ENCODE peak calls at places on chromosomes 7 and 10, in six cellular contexts. D, Y, M, V, S and F are unnamed samples.

GRCh38 chr7:17185690-17186070 is 112.8 kb upstream of the AHR start:
- DNase-seq in S (no peak), M (peak), D (peak), V (peak), Y (no peak), F (peak)

GRCh38 chr10:66773418-66773817 is 152.4 kb upstream of the LRRTM3 start:
- DNase-seq in Y (no peak), D (no peak), V (no peak), M (no peak), S (no peak), F (no peak)

GRCh38 chr7:157389951-157390730 is 53.3 kb downstream of the DNAJB6 start:
- DNase-seq in Y (peak), S (no peak), V (no peak), M (no peak), D (peak), F (no peak)

GRCh38 chr7:103690576-103690975 is 244.6 kb upstream of the SLC26A5 start:
- DNase-seq in D (no peak), M (no peak), Y (no peak), V (no peak), S (no peak), F (no peak)

GRCh38 chr7:96250776-96251361 is 71.0 kb downstream of the SLC25A13 start:
- DNase-seq in D (no peak), S (no peak), Y (no peak), M (no peak), V (no peak), F (no peak)

GRCh38 chr7:116953372-116953726 is at the start of gene ST7:
- DNase-seq in D (peak), Y (peak), M (peak), V (peak), S (peak), F (no peak)

GRCh38 chr10:112805701-112806100 is 144.3 kb upstream of the TCF7L2 start:
- DNase-seq in D (no peak), V (no peak), S (no peak), Y (no peak), M (no peak), F (no peak)

GRCh38 chr10:71966046-71967004 is 2.1 kb downstream of the CHST3 start:
- DNase-seq in D (no peak), M (peak), S (no peak), V (no peak), Y (no peak), F (no peak)

GRCh38 chr7:49579408-49579807 is 194.0 kb upstream of the VWC2 start:
- DNase-seq in Y (no peak), V (no peak), S (no peak), M (no peak), D (no peak), F (no peak)